ENCODE peak calls at places on chromosomes 3 and 15, in four cellular contexts. One of them, this sample, is unnamed.

GRCh38 chr3:179015551-179016020 is 56.0 kb downstream of the ZMAT3 start:
- DNase-seq in mammary epithelial cell: peak; percentile 75
- DNase-seq in psoas muscle: no peak
- DNase-seq in sigmoid colon: no peak
- DNase-seq in this sample: no peak

GRCh38 chr3:12194209-12194608 is 35.5 kb upstream of the TIMP4 start:
- DNase-seq in sigmoid colon: no peak
- DNase-seq in mammary epithelial cell: peak; percentile 81
- DNase-seq in psoas muscle: no peak
- DNase-seq in this sample: no peak

GRCh38 chr3:70120360-70120966 is 120.9 kb downstream of the SAMMSON start:
- DNase-seq in sigmoid colon: peak; percentile 76
- DNase-seq in psoas muscle: peak; percentile 64
- DNase-seq in mammary epithelial cell: peak; percentile 48
- DNase-seq in this sample: peak; percentile 15

GRCh38 chr3:172201136-172201989 is 162.0 kb downstream of the FNDC3B start:
- DNase-seq in psoas muscle: peak; percentile 86
- DNase-seq in mammary epithelial cell: peak; percentile 67
- DNase-seq in sigmoid colon: peak; percentile 89
- DNase-seq in this sample: no peak

GRCh38 chr15:92619380-92620101 is 36.0 kb downstream of the FAM174B start:
- DNase-seq in psoas muscle: no peak
- DNase-seq in sigmoid colon: peak; percentile 84
- DNase-seq in mammary epithelial cell: no peak
- DNase-seq in this sample: no peak

GRCh38 chr15:86328658-86329057 is 249.0 kb downstream of the AGBL1 start:
- DNase-seq in sigmoid colon: no peak
- DNase-seq in psoas muscle: no peak
- DNase-seq in mammary epithelial cell: no peak
- DNase-seq in this sample: no peak

GRCh38 chr15:61050844-61051569 is 178.1 kb downstream of the RORA start:
- DNase-seq in mammary epithelial cell: no peak
- DNase-seq in psoas muscle: no peak
- DNase-seq in sigmoid colon: no peak
- DNase-seq in this sample: no peak

GRCh38 chr15:38412466-38412865 is 41.5 kb upstream of the FAM98B start:
- DNase-seq in mammary epithelial cell: no peak
- DNase-seq in psoas muscle: no peak
- DNase-seq in sigmoid colon: no peak
- DNase-seq in this sample: no peak

GRCh38 chr15:48966595-48967301 is 3.0 kb upstream of the SHC4 start:
- DNase-seq in psoas muscle: no peak
- DNase-seq in sigmoid colon: no peak
- DNase-seq in mammary epithelial cell: peak; percentile 82
- DNase-seq in this sample: no peak

GRCh38 chr3:13549513-13550256 is 760 bp downstream of the FBLN2 start:
- DNase-seq in psoas muscle: peak; percentile 60
- DNase-seq in sigmoid colon: no peak
- DNase-seq in mammary epithelial cell: no peak
- DNase-seq in this sample: no peak

GRCh38 chr3:195086341-195086740 is 184.6 kb downstream of the XXYLT1 start:
- DNase-seq in mammary epithelial cell: no peak
- DNase-seq in sigmoid colon: no peak
- DNase-seq in psoas muscle: peak; percentile 8
- DNase-seq in this sample: no peak

GRCh38 chr15:81373996-81374395 is at the start of gene TMC3:
- DNase-seq in sigmoid colon: no peak
- DNase-seq in mammary epithelial cell: no peak
- DNase-seq in psoas muscle: no peak
- DNase-seq in this sample: no peak

GRCh38 chr3:102229062-102229655 is 205.7 kb upstream of the ZPLD1 start:
- DNase-seq in psoas muscle: peak; percentile 72
- DNase-seq in sigmoid colon: peak; percentile 79
- DNase-seq in mammary epithelial cell: peak; percentile 71
- DNase-seq in this sample: peak; percentile 28

GRCh38 chr3:99647081-99647480 is 8.7 kb downstream of the COL8A1 start:
- DNase-seq in psoas muscle: no peak
- DNase-seq in mammary epithelial cell: no peak
- DNase-seq in sigmoid colon: no peak
- DNase-seq in this sample: no peak

GRCh38 chr15:96888764-96889163 is 558.3 kb downstream of the NR2F2 start:
- DNase-seq in sigmoid colon: no peak
- DNase-seq in mammary epithelial cell: no peak
- DNase-seq in psoas muscle: no peak
- DNase-seq in this sample: no peak

GRCh38 chr3:123310186-123310585 is 108.4 kb downstream of the SEC22A start:
- DNase-seq in mammary epithelial cell: no peak
- DNase-seq in sigmoid colon: no peak
- DNase-seq in psoas muscle: peak; percentile 38
- DNase-seq in this sample: no peak

GRCh38 chr15:34297059-34297458 is 40.5 kb downstream of the SLC12A6 start:
- DNase-seq in sigmoid colon: no peak
- DNase-seq in mammary epithelial cell: no peak
- DNase-seq in psoas muscle: no peak
- DNase-seq in this sample: no peak

GRCh38 chr3:178152010-178152409 is 384.2 kb upstream of the KCNMB2 start:
- DNase-seq in psoas muscle: no peak
- DNase-seq in mammary epithelial cell: no peak
- DNase-seq in sigmoid colon: no peak
- DNase-seq in this sample: no peak

GRCh38 chr3:113867506-113867905 is 28.9 kb downstream of the GRAMD1C start:
- DNase-seq in mammary epithelial cell: peak; percentile 92
- DNase-seq in psoas muscle: no peak
- DNase-seq in sigmoid colon: no peak
- DNase-seq in this sample: no peak

GRCh38 chr3:34687671-34688070 is 889.2 kb downstream of the PDCD6IP start:
- DNase-seq in mammary epithelial cell: no peak
- DNase-seq in sigmoid colon: no peak
- DNase-seq in psoas muscle: no peak
- DNase-seq in this sample: no peak

GRCh38 chr3:148697311-148698189 is at the start of gene AGTR1:
- DNase-seq in mammary epithelial cell: no peak
- DNase-seq in sigmoid colon: peak; percentile 91
- DNase-seq in psoas muscle: peak; percentile 91
- DNase-seq in this sample: no peak

GRCh38 chr3:142104763-142105162 is 44.6 kb downstream of the TFDP2 start:
- DNase-seq in psoas muscle: no peak
- DNase-seq in sigmoid colon: no peak
- DNase-seq in mammary epithelial cell: no peak
- DNase-seq in this sample: no peak

GRCh38 chr3:16468114-16469098 is 45.1 kb downstream of the RFTN1 start:
- DNase-seq in psoas muscle: no peak
- DNase-seq in sigmoid colon: no peak
- DNase-seq in mammary epithelial cell: no peak
- DNase-seq in this sample: no peak

GRCh38 chr3:66991478-66991877 is 6.6 kb upstream of the KBTBD8 start:
- DNase-seq in psoas muscle: no peak
- DNase-seq in mammary epithelial cell: peak; percentile 52
- DNase-seq in sigmoid colon: no peak
- DNase-seq in this sample: no peak

GRCh38 chr15:98865397-98866339 is 141.9 kb downstream of the PGPEP1L start:
- DNase-seq in mammary epithelial cell: no peak
- DNase-seq in sigmoid colon: peak; percentile 88
- DNase-seq in psoas muscle: peak; percentile 89
- DNase-seq in this sample: peak; percentile 57

GRCh38 chr3:149128856-149129255 is 582 bp upstream of the HPS3 start:
- DNase-seq in sigmoid colon: no peak
- DNase-seq in psoas muscle: no peak
- DNase-seq in mammary epithelial cell: no peak
- DNase-seq in this sample: no peak

GRCh38 chr3:24264748-24265158 is 229.9 kb downstream of the THRB start:
- DNase-seq in psoas muscle: no peak
- DNase-seq in sigmoid colon: no peak
- DNase-seq in mammary epithelial cell: peak; percentile 29
- DNase-seq in this sample: no peak

GRCh38 chr15:84669726-84670125 is 11.7 kb upstream of the NMB start:
- DNase-seq in psoas muscle: no peak
- DNase-seq in mammary epithelial cell: no peak
- DNase-seq in sigmoid colon: no peak
- DNase-seq in this sample: no peak

GRCh38 chr3:988790-989189 is 104.0 kb upstream of the CNTN6 start:
- DNase-seq in sigmoid colon: no peak
- DNase-seq in psoas muscle: no peak
- DNase-seq in mammary epithelial cell: no peak
- DNase-seq in this sample: no peak

GRCh38 chr3:131218196-131218595 is 163.4 kb upstream of the NUDT16 start:
- DNase-seq in psoas muscle: no peak
- DNase-seq in sigmoid colon: no peak
- DNase-seq in mammary epithelial cell: peak; percentile 62
- DNase-seq in this sample: no peak

GRCh38 chr15:69862540-69862939 is 235.2 kb downstream of the TLE3 start:
- DNase-seq in sigmoid colon: no peak
- DNase-seq in mammary epithelial cell: no peak
- DNase-seq in psoas muscle: no peak
- DNase-seq in this sample: no peak

GRCh38 chr3:14730703-14731102 is 55.8 kb downstream of the C3orf20 start:
- DNase-seq in sigmoid colon: no peak
- DNase-seq in psoas muscle: no peak
- DNase-seq in mammary epithelial cell: no peak
- DNase-seq in this sample: no peak
- H3K9me3 ChIP-seq in sigmoid colon: no peaks in the 10 kb centered on the region
- H3K9me3 ChIP-seq in psoas muscle: no peaks in the 10 kb centered on the region
- H3K9me3 ChIP-seq in mammary epithelial cell: no peaks in the 10 kb centered on the region
- H3K9me3 ChIP-seq in this sample: no peaks in the 10 kb centered on the region

GRCh38 chr15:58489693-58490404 is 58.1 kb downstream of the LIPC start:
- DNase-seq in sigmoid colon: no peak
- DNase-seq in mammary epithelial cell: no peak
- DNase-seq in psoas muscle: no peak
- DNase-seq in this sample: no peak
- H3K9me3 ChIP-seq in sigmoid colon: no peaks in the 10 kb centered on the region
- H3K9me3 ChIP-seq in mammary epithelial cell: peaks cover 16% of the 10 kb centered on the region
- H3K9me3 ChIP-seq in psoas muscle: peaks cover 5% of the 10 kb centered on the region
- H3K9me3 ChIP-seq in this sample: peaks cover 4% of the 10 kb centered on the region

GRCh38 chr3:193714523-193715137 is 121.6 kb downstream of the OPA1 start:
- DNase-seq in psoas muscle: no peak
- DNase-seq in mammary epithelial cell: no peak
- DNase-seq in sigmoid colon: no peak
- DNase-seq in this sample: no peak
- H3K9me3 ChIP-seq in psoas muscle: peaks cover 4% of the 10 kb centered on the region
- H3K9me3 ChIP-seq in mammary epithelial cell: peaks cover 10% of the 10 kb centered on the region
- H3K9me3 ChIP-seq in sigmoid colon: no peaks in the 10 kb centered on the region
- H3K9me3 ChIP-seq in this sample: peaks cover 3% of the 10 kb centered on the region

DNA sequence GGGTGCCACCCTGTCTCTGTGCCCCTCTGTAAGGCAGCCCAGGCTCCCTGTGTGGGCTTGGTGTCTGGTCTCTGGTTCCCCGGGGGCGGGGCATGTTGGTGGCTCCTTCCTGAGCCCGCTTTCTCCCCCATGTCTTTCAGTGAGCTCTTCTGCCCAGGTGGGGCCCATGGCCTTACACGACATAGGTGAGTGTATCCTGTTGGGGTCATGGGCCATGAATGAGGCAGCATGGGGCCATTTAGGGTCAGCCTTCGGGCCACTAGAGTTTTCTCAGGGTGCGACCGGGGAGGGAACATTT is 195.1 kb downstream of the UBE3A start:
- DNase-seq in sigmoid colon: no peak
- DNase-seq in psoas muscle: peak; percentile 1
- DNase-seq in mammary epithelial cell: no peak
- DNase-seq in this sample: no peak
- H3K9me3 ChIP-seq in sigmoid colon: peaks cover 6% of the 10 kb centered on the region
- H3K9me3 ChIP-seq in psoas muscle: no peaks in the 10 kb centered on the region
- H3K9me3 ChIP-seq in mammary epithelial cell: peaks cover 55% of the 10 kb centered on the region
- H3K9me3 ChIP-seq in this sample: no peaks in the 10 kb centered on the region

GRCh38 chr15:20409247-20409646 is 132.4 kb downstream of the GOLGA6L6 start:
- DNase-seq in mammary epithelial cell: no peak
- DNase-seq in psoas muscle: no peak
- DNase-seq in sigmoid colon: no peak
- DNase-seq in this sample: no peak
- H3K9me3 ChIP-seq in mammary epithelial cell: no peaks in the 10 kb centered on the region
- H3K9me3 ChIP-seq in psoas muscle: peaks cover 5% of the 10 kb centered on the region
- H3K9me3 ChIP-seq in sigmoid colon: no peaks in the 10 kb centered on the region
- H3K9me3 ChIP-seq in this sample: no peaks in the 10 kb centered on the region

GRCh38 chr3:38170722-38171121 is 5.4 kb downstream of the OXSR1 start:
- DNase-seq in mammary epithelial cell: no peak
- DNase-seq in sigmoid colon: no peak
- DNase-seq in psoas muscle: no peak
- DNase-seq in this sample: no peak
- H3K9me3 ChIP-seq in mammary epithelial cell: no peaks in the 10 kb centered on the region
- H3K9me3 ChIP-seq in sigmoid colon: no peaks in the 10 kb centered on the region
- H3K9me3 ChIP-seq in psoas muscle: no peaks in the 10 kb centered on the region
- H3K9me3 ChIP-seq in this sample: no peaks in the 10 kb centered on the region

GRCh38 chr3:75782506-75782905 is 2.8 kb downstream of the ZNF717 start:
- DNase-seq in mammary epithelial cell: no peak
- DNase-seq in sigmoid colon: no peak
- DNase-seq in psoas muscle: no peak
- DNase-seq in this sample: no peak

DNA sequence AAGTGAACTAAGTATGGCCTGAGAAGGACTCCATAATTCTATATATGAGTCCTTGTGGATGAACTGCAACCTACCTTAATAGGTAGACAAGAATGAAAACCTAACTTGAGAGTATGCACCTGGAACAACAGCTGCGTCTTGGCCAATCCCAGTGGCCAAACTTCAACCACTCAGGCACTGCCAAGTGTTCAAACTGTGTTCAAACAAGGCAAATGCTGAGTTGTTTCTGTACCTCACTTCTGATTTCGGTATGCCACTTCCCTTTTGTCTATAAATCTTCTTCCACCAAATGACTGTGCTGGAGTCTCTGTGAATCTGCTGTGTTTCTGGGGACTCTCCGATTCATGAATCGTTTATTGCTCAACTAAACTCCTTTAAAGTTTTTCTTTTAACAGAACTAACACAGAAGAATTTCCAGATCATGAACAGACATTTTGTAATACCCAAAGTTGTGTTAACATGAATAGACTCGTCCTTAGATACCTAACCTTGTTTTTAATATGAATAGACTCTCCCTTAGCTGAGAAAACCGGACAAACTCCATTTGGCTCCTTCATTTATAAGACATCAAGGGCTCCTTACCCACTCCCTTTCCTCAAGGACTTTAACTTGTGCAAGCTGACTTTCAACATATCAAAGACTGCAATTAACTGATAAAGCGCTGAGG is 4.1 kb downstream of the ZNF717 start:
- DNase-seq in sigmoid colon: no peak
- DNase-seq in psoas muscle: no peak
- DNase-seq in mammary epithelial cell: peak; percentile 45
- DNase-seq in this sample: no peak
- H3K9me3 ChIP-seq in sigmoid colon: no peaks in the 10 kb centered on the region
- H3K9me3 ChIP-seq in psoas muscle: peaks cover 5% of the 10 kb centered on the region
- H3K9me3 ChIP-seq in mammary epithelial cell: peaks cover 28% of the 10 kb centered on the region
- H3K9me3 ChIP-seq in this sample: no peaks in the 10 kb centered on the region